ENCODE peak calls at places on chromosomes 6 and 20, in seven cellular contexts. One of them, this sample, is unnamed.

GRCh38 chr20:17854307-17854903 is 114.2 kb downstream of the SNX5 start:
- DNase-seq in cardiac muscle cell: peak
- DNase-seq in esophagus muscularis mucosa: no peak
- DNase-seq in choroid plexus epithelial cell: peak
- DNase-seq in HCT116: peak
- DNase-seq in retinal pigment epithelial cell: no peak
- DNase-seq in fibroblast of lung: peak
- DNase-seq in this sample: peak

GRCh38 chr6:30071081-30071818 is 4.3 kb downstream of the PPP1R11 start:
- DNase-seq in cardiac muscle cell: peak
- DNase-seq in esophagus muscularis mucosa: no peak
- DNase-seq in choroid plexus epithelial cell: peak
- DNase-seq in HCT116: no peak
- DNase-seq in retinal pigment epithelial cell: no peak
- DNase-seq in fibroblast of lung: peak
- DNase-seq in this sample: peak

GRCh38 chr20:1401431-1401907 is 8.6 kb upstream of the FKBP1A start:
- DNase-seq in cardiac muscle cell: no peak
- DNase-seq in esophagus muscularis mucosa: no peak
- DNase-seq in choroid plexus epithelial cell: no peak
- DNase-seq in HCT116: no peak
- DNase-seq in retinal pigment epithelial cell: no peak
- DNase-seq in fibroblast of lung: no peak
- DNase-seq in this sample: no peak

GRCh38 chr6:143333749-143334520 is 116.6 kb downstream of the ADAT2 start:
- DNase-seq in cardiac muscle cell: no peak
- DNase-seq in esophagus muscularis mucosa: no peak
- DNase-seq in choroid plexus epithelial cell: no peak
- DNase-seq in HCT116: no peak
- DNase-seq in retinal pigment epithelial cell: no peak
- DNase-seq in fibroblast of lung: no peak
- DNase-seq in this sample: no peak

GRCh38 chr6:43376551-43376981 is 7.1 kb upstream of the ZNF318 start:
- DNase-seq in cardiac muscle cell: no peak
- DNase-seq in esophagus muscularis mucosa: no peak
- DNase-seq in choroid plexus epithelial cell: peak
- DNase-seq in HCT116: no peak
- DNase-seq in retinal pigment epithelial cell: no peak
- DNase-seq in fibroblast of lung: no peak
- DNase-seq in this sample: peak

GRCh38 chr6:108526739-108527174 is 34.0 kb upstream of the FOXO3 start:
- DNase-seq in cardiac muscle cell: peak
- DNase-seq in esophagus muscularis mucosa: no peak
- DNase-seq in choroid plexus epithelial cell: peak
- DNase-seq in HCT116: no peak
- DNase-seq in retinal pigment epithelial cell: no peak
- DNase-seq in fibroblast of lung: peak
- DNase-seq in this sample: peak

GRCh38 chr6:169239181-169239580 is 14.5 kb downstream of the THBS2 start:
- DNase-seq in cardiac muscle cell: no peak
- DNase-seq in esophagus muscularis mucosa: no peak
- DNase-seq in choroid plexus epithelial cell: no peak
- DNase-seq in HCT116: no peak
- DNase-seq in retinal pigment epithelial cell: no peak
- DNase-seq in fibroblast of lung: no peak
- DNase-seq in this sample: no peak

GRCh38 chr20:5735845-5736530 is 14.2 kb upstream of the SHLD1 start:
- DNase-seq in cardiac muscle cell: peak
- DNase-seq in esophagus muscularis mucosa: no peak
- DNase-seq in choroid plexus epithelial cell: no peak
- DNase-seq in HCT116: no peak
- DNase-seq in retinal pigment epithelial cell: no peak
- DNase-seq in fibroblast of lung: peak
- DNase-seq in this sample: peak

GRCh38 chr20:53678990-53679596 is 85.5 kb upstream of the ZNF217 start:
- DNase-seq in cardiac muscle cell: peak
- DNase-seq in esophagus muscularis mucosa: no peak
- DNase-seq in choroid plexus epithelial cell: peak
- DNase-seq in HCT116: no peak
- DNase-seq in retinal pigment epithelial cell: no peak
- DNase-seq in fibroblast of lung: peak
- DNase-seq in this sample: peak

GRCh38 chr20:32509639-32510066 is 75.5 kb downstream of the NOL4L start:
- DNase-seq in cardiac muscle cell: no peak
- DNase-seq in esophagus muscularis mucosa: no peak
- DNase-seq in choroid plexus epithelial cell: no peak
- DNase-seq in HCT116: no peak
- DNase-seq in retinal pigment epithelial cell: no peak
- DNase-seq in fibroblast of lung: peak
- DNase-seq in this sample: peak

GRCh38 chr6:133889557-133890301 is 816 bp downstream of the TCF21 start:
- DNase-seq in cardiac muscle cell: peak
- DNase-seq in esophagus muscularis mucosa: no peak
- DNase-seq in choroid plexus epithelial cell: peak
- DNase-seq in HCT116: no peak
- DNase-seq in retinal pigment epithelial cell: no peak
- DNase-seq in fibroblast of lung: peak
- DNase-seq in this sample: peak

GRCh38 chr6:105138141-105138540 is 41.7 kb downstream of the POPDC3 start:
- DNase-seq in cardiac muscle cell: no peak
- DNase-seq in esophagus muscularis mucosa: no peak
- DNase-seq in choroid plexus epithelial cell: no peak
- DNase-seq in HCT116: no peak
- DNase-seq in retinal pigment epithelial cell: no peak
- DNase-seq in fibroblast of lung: no peak
- DNase-seq in this sample: no peak

GRCh38 chr20:7275628-7276237 is 508.2 kb downstream of the BMP2 start:
- DNase-seq in cardiac muscle cell: no peak
- DNase-seq in esophagus muscularis mucosa: no peak
- DNase-seq in choroid plexus epithelial cell: no peak
- DNase-seq in HCT116: no peak
- DNase-seq in retinal pigment epithelial cell: no peak
- DNase-seq in fibroblast of lung: no peak
- DNase-seq in this sample: no peak

GRCh38 chr6:37388578-37388977 is 34.8 kb downstream of the RNF8 start:
- DNase-seq in cardiac muscle cell: no peak
- DNase-seq in esophagus muscularis mucosa: no peak
- DNase-seq in choroid plexus epithelial cell: no peak
- DNase-seq in HCT116: no peak
- DNase-seq in retinal pigment epithelial cell: no peak
- DNase-seq in fibroblast of lung: no peak
- DNase-seq in this sample: no peak

GRCh38 chr6:156980515-156980914 is 203.3 kb downstream of the ARID1B start:
- DNase-seq in cardiac muscle cell: no peak
- DNase-seq in esophagus muscularis mucosa: no peak
- DNase-seq in choroid plexus epithelial cell: no peak
- DNase-seq in HCT116: no peak
- DNase-seq in retinal pigment epithelial cell: no peak
- DNase-seq in fibroblast of lung: no peak
- DNase-seq in this sample: no peak

GRCh38 chr6:161526794-161527193 is 252.9 kb upstream of the AGPAT4 start:
- DNase-seq in cardiac muscle cell: no peak
- DNase-seq in esophagus muscularis mucosa: no peak
- DNase-seq in choroid plexus epithelial cell: no peak
- DNase-seq in HCT116: no peak
- DNase-seq in retinal pigment epithelial cell: no peak
- DNase-seq in fibroblast of lung: no peak
- DNase-seq in this sample: no peak

GRCh38 chr6:38671885-38672467 is 31.0 kb downstream of the GLO1 start:
- DNase-seq in cardiac muscle cell: peak
- DNase-seq in esophagus muscularis mucosa: no peak
- DNase-seq in choroid plexus epithelial cell: peak
- DNase-seq in HCT116: peak
- DNase-seq in retinal pigment epithelial cell: peak
- DNase-seq in fibroblast of lung: peak
- DNase-seq in this sample: peak

GRCh38 chr6:14921170-14921569 is 324.7 kb upstream of the JARID2 start:
- DNase-seq in cardiac muscle cell: peak
- DNase-seq in esophagus muscularis mucosa: no peak
- DNase-seq in choroid plexus epithelial cell: no peak
- DNase-seq in HCT116: no peak
- DNase-seq in retinal pigment epithelial cell: no peak
- DNase-seq in fibroblast of lung: peak
- DNase-seq in this sample: peak

GRCh38 chr6:31355540-31355988 is 1.4 kb downstream of the HLA-B start:
- DNase-seq in cardiac muscle cell: no peak
- DNase-seq in esophagus muscularis mucosa: peak
- DNase-seq in choroid plexus epithelial cell: no peak
- DNase-seq in HCT116: no peak
- DNase-seq in retinal pigment epithelial cell: no peak
- DNase-seq in fibroblast of lung: no peak
- DNase-seq in this sample: no peak

GRCh38 chr6:44221291-44221960 is 2.0 kb upstream of the SLC29A1 start:
- DNase-seq in cardiac muscle cell: peak
- DNase-seq in esophagus muscularis mucosa: peak
- DNase-seq in choroid plexus epithelial cell: peak
- DNase-seq in HCT116: no peak
- DNase-seq in retinal pigment epithelial cell: peak
- DNase-seq in fibroblast of lung: peak
- DNase-seq in this sample: peak

GRCh38 chr6:41344865-41345264 is 9.5 kb downstream of the NCR2 start:
- DNase-seq in cardiac muscle cell: no peak
- DNase-seq in esophagus muscularis mucosa: peak
- DNase-seq in choroid plexus epithelial cell: no peak
- DNase-seq in HCT116: no peak
- DNase-seq in retinal pigment epithelial cell: no peak
- DNase-seq in fibroblast of lung: no peak
- DNase-seq in this sample: no peak

GRCh38 chr20:50930139-50931047 is 844 bp downstream of the ADNP start:
- DNase-seq in cardiac muscle cell: no peak
- DNase-seq in esophagus muscularis mucosa: no peak
- DNase-seq in choroid plexus epithelial cell: no peak
- DNase-seq in HCT116: no peak
- DNase-seq in retinal pigment epithelial cell: no peak
- DNase-seq in fibroblast of lung: no peak
- DNase-seq in this sample: no peak

GRCh38 chr6:112389842-112390241 is 42.7 kb downstream of the RFPL4B start:
- DNase-seq in cardiac muscle cell: no peak
- DNase-seq in esophagus muscularis mucosa: no peak
- DNase-seq in choroid plexus epithelial cell: no peak
- DNase-seq in HCT116: no peak
- DNase-seq in retinal pigment epithelial cell: no peak
- DNase-seq in fibroblast of lung: no peak
- DNase-seq in this sample: no peak

GRCh38 chr6:5302995-5303622 is 41.8 kb downstream of the FARS2 start:
- DNase-seq in cardiac muscle cell: peak
- DNase-seq in esophagus muscularis mucosa: peak
- DNase-seq in choroid plexus epithelial cell: peak
- DNase-seq in HCT116: peak
- DNase-seq in retinal pigment epithelial cell: no peak
- DNase-seq in fibroblast of lung: no peak
- DNase-seq in this sample: no peak

GRCh38 chr6:5305968-5306626 is 44.8 kb downstream of the FARS2 start:
- DNase-seq in cardiac muscle cell: no peak
- DNase-seq in esophagus muscularis mucosa: peak
- DNase-seq in choroid plexus epithelial cell: no peak
- DNase-seq in HCT116: no peak
- DNase-seq in retinal pigment epithelial cell: peak
- DNase-seq in fibroblast of lung: no peak
- DNase-seq in this sample: peak

GRCh38 chr6:5303711-5304110 is 42.4 kb downstream of the FARS2 start:
- DNase-seq in cardiac muscle cell: no peak
- DNase-seq in esophagus muscularis mucosa: peak
- DNase-seq in choroid plexus epithelial cell: no peak
- DNase-seq in HCT116: no peak
- DNase-seq in retinal pigment epithelial cell: no peak
- DNase-seq in fibroblast of lung: no peak
- DNase-seq in this sample: no peak

GRCh38 chr6:5300206-5300764 is 39.0 kb downstream of the FARS2 start:
- DNase-seq in cardiac muscle cell: no peak
- DNase-seq in esophagus muscularis mucosa: peak
- DNase-seq in choroid plexus epithelial cell: no peak
- DNase-seq in HCT116: no peak
- DNase-seq in retinal pigment epithelial cell: no peak
- DNase-seq in fibroblast of lung: no peak
- DNase-seq in this sample: no peak

DNA sequence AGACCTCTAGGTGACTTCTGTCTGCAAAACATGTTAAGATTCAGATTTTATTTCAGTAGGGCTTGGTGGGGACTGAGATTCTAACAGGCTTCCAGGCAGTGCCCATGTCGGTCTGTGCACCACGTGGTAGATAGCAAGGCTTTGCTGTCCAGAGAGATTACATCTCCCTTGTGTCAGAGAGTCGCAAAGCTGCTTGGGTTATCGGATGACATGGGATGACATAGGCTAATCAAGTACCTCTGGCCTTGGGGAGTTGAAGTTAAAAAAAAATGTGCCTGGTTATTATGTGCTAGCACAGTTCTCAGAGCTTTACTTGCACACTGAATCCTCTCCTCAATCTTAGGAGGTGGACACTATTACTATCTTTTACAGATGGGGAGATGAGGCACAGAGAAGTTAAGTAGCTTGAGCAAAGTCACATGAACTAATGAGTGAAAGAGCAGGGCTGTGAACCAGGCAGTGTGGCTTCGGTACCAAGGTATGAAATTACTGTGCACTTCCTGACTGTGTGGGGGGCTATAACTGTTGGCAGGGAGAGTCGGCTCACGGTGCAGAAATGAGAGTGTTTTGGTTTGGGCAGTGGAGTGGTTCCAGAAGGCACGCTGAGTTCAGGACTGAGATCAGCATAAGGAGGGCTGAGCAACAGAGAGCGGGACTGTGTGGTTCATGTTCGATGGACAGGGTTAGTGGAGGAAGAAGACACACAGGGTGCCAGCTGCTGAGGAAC is 41.1 kb downstream of the FARS2 start:
- DNase-seq in cardiac muscle cell: no peak
- DNase-seq in esophagus muscularis mucosa: peak
- DNase-seq in choroid plexus epithelial cell: peak
- DNase-seq in HCT116: no peak
- DNase-seq in retinal pigment epithelial cell: no peak
- DNase-seq in fibroblast of lung: no peak
- DNase-seq in this sample: no peak
- TF ChIP-seq CTCF in cardiac muscle cell: no peak
- TF ChIP-seq CTCF in esophagus muscularis mucosa: no peak
- TF ChIP-seq CTCF in choroid plexus epithelial cell: no peak
- TF ChIP-seq CTCF in HCT116: no peak
- TF ChIP-seq CTCF in retinal pigment epithelial cell: no peak
- TF ChIP-seq CTCF in fibroblast of lung: no peak
- TF ChIP-seq CTCF in this sample: no peak

GRCh38 chr6:77092971-77093370 is 370.3 kb downstream of the HTR1B start:
- DNase-seq in cardiac muscle cell: peak
- DNase-seq in esophagus muscularis mucosa: no peak
- DNase-seq in choroid plexus epithelial cell: peak
- DNase-seq in HCT116: no peak
- DNase-seq in retinal pigment epithelial cell: peak
- DNase-seq in fibroblast of lung: peak
- DNase-seq in this sample: peak
- H3K4me3 ChIP-seq in cardiac muscle cell: no peak
- H3K4me3 ChIP-seq in esophagus muscularis mucosa: no peak
- H3K4me3 ChIP-seq in choroid plexus epithelial cell: no peak
- H3K4me3 ChIP-seq in HCT116: no peak
- H3K4me3 ChIP-seq in retinal pigment epithelial cell: no peak
- H3K4me3 ChIP-seq in fibroblast of lung: no peak
- H3K4me3 ChIP-seq in this sample: no peak

GRCh38 chr6:68343901-68344300 is 291.2 kb upstream of the ADGRB3 start:
- DNase-seq in cardiac muscle cell: peak
- DNase-seq in esophagus muscularis mucosa: no peak
- DNase-seq in choroid plexus epithelial cell: peak
- DNase-seq in HCT116: no peak
- DNase-seq in retinal pigment epithelial cell: peak
- DNase-seq in fibroblast of lung: peak
- DNase-seq in this sample: no peak
- TF ChIP-seq CTCF in cardiac muscle cell: peak
- TF ChIP-seq CTCF in esophagus muscularis mucosa: peak
- TF ChIP-seq CTCF in choroid plexus epithelial cell: peak
- TF ChIP-seq CTCF in HCT116: peak
- TF ChIP-seq CTCF in retinal pigment epithelial cell: peak
- TF ChIP-seq CTCF in fibroblast of lung: peak
- TF ChIP-seq CTCF in this sample: peak

GRCh38 chr6:27754408-27754782 is 157.8 kb downstream of the OR2B2 start:
- DNase-seq in cardiac muscle cell: no peak
- DNase-seq in esophagus muscularis mucosa: no peak
- DNase-seq in choroid plexus epithelial cell: no peak
- DNase-seq in HCT116: no peak
- DNase-seq in retinal pigment epithelial cell: no peak
- DNase-seq in fibroblast of lung: no peak
- DNase-seq in this sample: no peak
- H3K4me3 ChIP-seq in cardiac muscle cell: peak
- H3K4me3 ChIP-seq in esophagus muscularis mucosa: peak
- H3K4me3 ChIP-seq in choroid plexus epithelial cell: no peak
- H3K4me3 ChIP-seq in HCT116: peak
- H3K4me3 ChIP-seq in retinal pigment epithelial cell: peak
- H3K4me3 ChIP-seq in fibroblast of lung: peak
- H3K4me3 ChIP-seq in this sample: peak